ENCODE peak calls at places on chromosomes 1 and 21, in eight cellular contexts. One of them, this sample, is unnamed. For H3K4me1, the result is how much of the 10 kb centered on the place peaks cover.

GRCh38 chr1:31699341-31699891 is 4.4 kb downstream of the COL16A1 start:
- DNase-seq in Panc1: no peak
- DNase-seq in A673: no peak
- DNase-seq in tibial nerve: no peak
- DNase-seq in thoracic aorta: no peak
- DNase-seq in A549: no peak
- DNase-seq in endodermal cell: no peak
- DNase-seq in heart left ventricle: no peak
- DNase-seq in this sample: no peak

GRCh38 chr1:18923721-18924610 is 21.6 kb upstream of the ALDH4A1 start:
- DNase-seq in tibial nerve: no peak
- DNase-seq in Panc1: no peak
- DNase-seq in A549: no peak
- DNase-seq in A673: no peak
- DNase-seq in thoracic aorta: no peak
- DNase-seq in endodermal cell: no peak
- DNase-seq in heart left ventricle: peak
- DNase-seq in this sample: no peak

GRCh38 chr21:43866233-43866632 is 1.2 kb downstream of the AGPAT3 start:
- DNase-seq in thoracic aorta: no peak
- DNase-seq in A549: no peak
- DNase-seq in Panc1: no peak
- DNase-seq in A673: peak
- DNase-seq in tibial nerve: peak
- DNase-seq in heart left ventricle: peak
- DNase-seq in endodermal cell: peak
- DNase-seq in this sample: no peak

GRCh38 chr1:240128361-240128760 is 36.7 kb downstream of the FMN2 start:
- DNase-seq in Panc1: no peak
- DNase-seq in A673: no peak
- DNase-seq in thoracic aorta: no peak
- DNase-seq in tibial nerve: no peak
- DNase-seq in heart left ventricle: no peak
- DNase-seq in endodermal cell: no peak
- DNase-seq in A549: no peak
- DNase-seq in this sample: no peak

GRCh38 chr1:93977546-93977945 is 68.3 kb upstream of the GCLM start:
- DNase-seq in A549: no peak
- DNase-seq in A673: no peak
- DNase-seq in endodermal cell: no peak
- DNase-seq in heart left ventricle: no peak
- DNase-seq in Panc1: no peak
- DNase-seq in tibial nerve: no peak
- DNase-seq in thoracic aorta: no peak
- DNase-seq in this sample: no peak

GRCh38 chr1:206503591-206504362 is 3.6 kb upstream of the RASSF5 start:
- DNase-seq in Panc1: no peak
- DNase-seq in endodermal cell: no peak
- DNase-seq in tibial nerve: peak
- DNase-seq in A549: no peak
- DNase-seq in A673: peak
- DNase-seq in thoracic aorta: peak
- DNase-seq in heart left ventricle: peak
- DNase-seq in this sample: peak

GRCh38 chr1:67987046-67987799 is 63.2 kb downstream of the DIRAS3 start:
- DNase-seq in A549: peak
- DNase-seq in Panc1: no peak
- DNase-seq in tibial nerve: no peak
- DNase-seq in thoracic aorta: no peak
- DNase-seq in A673: no peak
- DNase-seq in heart left ventricle: no peak
- DNase-seq in endodermal cell: no peak
- DNase-seq in this sample: no peak

GRCh38 chr1:19100008-19100407 is 110.1 kb downstream of the UBR4 start:
- DNase-seq in Panc1: no peak
- DNase-seq in tibial nerve: no peak
- DNase-seq in heart left ventricle: no peak
- DNase-seq in endodermal cell: no peak
- DNase-seq in thoracic aorta: no peak
- DNase-seq in A549: no peak
- DNase-seq in A673: no peak
- DNase-seq in this sample: no peak

GRCh38 chr1:22900451-22900850 is 72.2 kb downstream of the LACTBL1 start:
- DNase-seq in thoracic aorta: no peak
- DNase-seq in tibial nerve: no peak
- DNase-seq in A673: no peak
- DNase-seq in A549: no peak
- DNase-seq in Panc1: no peak
- DNase-seq in heart left ventricle: no peak
- DNase-seq in endodermal cell: no peak
- DNase-seq in this sample: no peak

GRCh38 chr1:165403835-165404482 is 41.0 kb downstream of the RXRG start:
- DNase-seq in heart left ventricle: no peak
- DNase-seq in tibial nerve: peak
- DNase-seq in Panc1: no peak
- DNase-seq in A549: peak
- DNase-seq in A673: no peak
- DNase-seq in endodermal cell: peak
- DNase-seq in thoracic aorta: no peak
- DNase-seq in this sample: no peak

GRCh38 chr1:178774263-178774662 is 49.2 kb downstream of the RALGPS2 start:
- DNase-seq in heart left ventricle: no peak
- DNase-seq in A549: no peak
- DNase-seq in Panc1: no peak
- DNase-seq in tibial nerve: no peak
- DNase-seq in A673: peak
- DNase-seq in thoracic aorta: no peak
- DNase-seq in endodermal cell: no peak
- DNase-seq in this sample: no peak

GRCh38 chr1:159867322-159868064 is 5.0 kb upstream of the VSIG8 start:
- DNase-seq in Panc1: no peak
- DNase-seq in heart left ventricle: no peak
- DNase-seq in thoracic aorta: no peak
- DNase-seq in endodermal cell: peak
- DNase-seq in tibial nerve: no peak
- DNase-seq in A549: no peak
- DNase-seq in A673: no peak
- DNase-seq in this sample: no peak

GRCh38 chr1:181251713-181252075 is 163.2 kb downstream of the IER5 start:
- DNase-seq in A673: no peak
- DNase-seq in endodermal cell: no peak
- DNase-seq in Panc1: no peak
- DNase-seq in tibial nerve: no peak
- DNase-seq in thoracic aorta: no peak
- DNase-seq in A549: no peak
- DNase-seq in heart left ventricle: no peak
- DNase-seq in this sample: no peak

GRCh38 chr1:1461721-1462317 is 9.7 kb upstream of the ATAD3B start:
- DNase-seq in thoracic aorta: no peak
- DNase-seq in tibial nerve: no peak
- DNase-seq in endodermal cell: no peak
- DNase-seq in Panc1: no peak
- DNase-seq in A549: no peak
- DNase-seq in heart left ventricle: no peak
- DNase-seq in A673: no peak
- DNase-seq in this sample: no peak

GRCh38 chr1:109620396-109620817 is 770 bp downstream of the AMPD2 start:
- DNase-seq in tibial nerve: no peak
- DNase-seq in A673: peak
- DNase-seq in heart left ventricle: peak
- DNase-seq in endodermal cell: peak
- DNase-seq in A549: peak
- DNase-seq in Panc1: no peak
- DNase-seq in thoracic aorta: no peak
- DNase-seq in this sample: peak

GRCh38 chr1:150507912-150508864 is at the start of gene ECM1:
- DNase-seq in A549: peak
- DNase-seq in thoracic aorta: peak
- DNase-seq in Panc1: no peak
- DNase-seq in tibial nerve: peak
- DNase-seq in A673: peak
- DNase-seq in heart left ventricle: peak
- DNase-seq in endodermal cell: peak
- DNase-seq in this sample: peak

GRCh38 chr1:179926494-179927205 is 28.0 kb upstream of the CEP350 start:
- DNase-seq in heart left ventricle: no peak
- DNase-seq in tibial nerve: no peak
- DNase-seq in A549: no peak
- DNase-seq in A673: no peak
- DNase-seq in thoracic aorta: no peak
- DNase-seq in endodermal cell: no peak
- DNase-seq in Panc1: no peak
- DNase-seq in this sample: no peak

GRCh38 chr1:1984560-1985070 is 19.0 kb downstream of the CFAP74 start:
- DNase-seq in endodermal cell: no peak
- DNase-seq in A673: no peak
- DNase-seq in tibial nerve: no peak
- DNase-seq in A549: no peak
- DNase-seq in Panc1: no peak
- DNase-seq in heart left ventricle: no peak
- DNase-seq in thoracic aorta: no peak
- DNase-seq in this sample: no peak

GRCh38 chr1:11156441-11156840 is 32.7 kb upstream of the ANGPTL7 start:
- DNase-seq in endodermal cell: no peak
- DNase-seq in tibial nerve: no peak
- DNase-seq in A549: no peak
- DNase-seq in A673: no peak
- DNase-seq in Panc1: no peak
- DNase-seq in thoracic aorta: no peak
- DNase-seq in heart left ventricle: no peak
- DNase-seq in this sample: no peak
- H3K4me1 ChIP-seq in endodermal cell: under half
- H3K4me1 ChIP-seq in tibial nerve: half or more
- H3K4me1 ChIP-seq in A549: under half
- H3K4me1 ChIP-seq in A673: under half
- H3K4me1 ChIP-seq in Panc1: under half
- H3K4me1 ChIP-seq in thoracic aorta: under half
- H3K4me1 ChIP-seq in heart left ventricle: under half
- H3K4me1 ChIP-seq in this sample: under half

GRCh38 chr1:118988186-118989005 is at the start of gene TBX15:
- DNase-seq in endodermal cell: peak
- DNase-seq in thoracic aorta: no peak
- DNase-seq in A673: no peak
- DNase-seq in heart left ventricle: no peak
- DNase-seq in tibial nerve: no peak
- DNase-seq in A549: no peak
- DNase-seq in Panc1: no peak
- DNase-seq in this sample: peak

GRCh38 chr1:118987431-118988185 is 535 bp downstream of the TBX15 start:
- DNase-seq in Panc1: no peak
- DNase-seq in A673: peak
- DNase-seq in heart left ventricle: no peak
- DNase-seq in endodermal cell: peak
- DNase-seq in tibial nerve: no peak
- DNase-seq in thoracic aorta: no peak
- DNase-seq in A549: no peak
- DNase-seq in this sample: peak

GRCh38 chr1:118986291-118986838 is 1.8 kb downstream of the TBX15 start:
- DNase-seq in A673: no peak
- DNase-seq in thoracic aorta: no peak
- DNase-seq in A549: no peak
- DNase-seq in Panc1: no peak
- DNase-seq in endodermal cell: peak
- DNase-seq in heart left ventricle: no peak
- DNase-seq in tibial nerve: no peak
- DNase-seq in this sample: no peak

GRCh38 chr1:118985611-118986290 is 2.4 kb downstream of the TBX15 start:
- DNase-seq in Panc1: no peak
- DNase-seq in tibial nerve: no peak
- DNase-seq in heart left ventricle: no peak
- DNase-seq in endodermal cell: no peak
- DNase-seq in A549: no peak
- DNase-seq in thoracic aorta: no peak
- DNase-seq in A673: no peak
- DNase-seq in this sample: peak

DNA sequence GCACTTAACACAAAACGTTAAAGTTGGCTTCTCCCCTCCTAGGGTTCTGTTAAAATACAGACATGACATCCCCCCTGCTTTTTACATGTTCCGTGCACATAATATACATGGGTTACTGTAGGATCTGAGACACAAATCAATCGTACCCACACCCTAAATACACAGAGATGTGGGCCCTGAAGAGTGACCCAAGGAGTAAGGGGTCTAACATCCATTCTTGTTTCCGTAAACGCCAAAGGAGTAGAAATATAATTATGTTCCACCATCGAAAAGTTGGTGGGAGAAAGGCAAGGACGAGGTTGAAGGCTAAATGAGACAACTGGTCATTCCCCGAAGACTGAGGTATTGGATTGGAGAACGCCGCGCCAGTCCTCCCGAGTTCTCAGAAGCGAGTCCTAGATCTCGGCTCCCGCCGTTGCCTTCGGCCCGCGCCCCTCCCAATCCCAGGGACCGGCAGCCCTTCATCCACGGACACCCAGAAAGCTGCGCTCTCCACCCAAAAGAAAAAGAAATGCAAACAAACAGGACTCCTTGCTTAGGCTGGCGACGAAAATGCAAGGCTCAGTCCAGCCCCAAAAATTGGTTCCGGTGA is 1.2 kb downstream of the TBX15 start:
- DNase-seq in A549: no peak
- DNase-seq in heart left ventricle: no peak
- DNase-seq in tibial nerve: no peak
- DNase-seq in Panc1: no peak
- DNase-seq in thoracic aorta: no peak
- DNase-seq in endodermal cell: no peak
- DNase-seq in A673: no peak
- DNase-seq in this sample: peak
- H3K4me3 ChIP-seq in A549: no peak
- H3K4me3 ChIP-seq in heart left ventricle: peak
- H3K4me3 ChIP-seq in tibial nerve: peak
- H3K4me3 ChIP-seq in Panc1: peak
- H3K4me3 ChIP-seq in thoracic aorta: peak
- H3K4me3 ChIP-seq in endodermal cell: peak
- H3K4me3 ChIP-seq in A673: peak
- H3K4me3 ChIP-seq in this sample: peak

DNA sequence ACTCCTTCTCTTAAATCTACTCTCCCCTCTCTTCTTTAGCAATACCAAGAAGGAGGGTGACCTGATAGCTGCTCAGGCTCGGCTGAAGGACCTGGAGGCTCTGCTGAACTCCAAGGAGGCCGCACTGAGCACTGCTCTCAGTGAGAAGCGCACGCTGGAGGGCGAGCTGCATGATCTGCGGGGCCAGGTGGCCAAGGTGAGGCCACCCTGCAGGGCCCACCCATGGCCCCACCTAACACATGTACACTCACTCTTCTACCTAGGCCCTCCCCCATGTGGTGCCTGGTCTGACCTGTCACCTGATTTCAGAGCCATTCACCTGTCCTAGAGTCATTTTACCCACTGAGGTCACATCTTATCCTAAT is 16.0 kb downstream of the LMNA start:
- DNase-seq in endodermal cell: no peak
- DNase-seq in heart left ventricle: no peak
- DNase-seq in A673: no peak
- DNase-seq in A549: no peak
- DNase-seq in Panc1: no peak
- DNase-seq in thoracic aorta: no peak
- DNase-seq in tibial nerve: no peak
- DNase-seq in this sample: no peak
- H3K4me1 ChIP-seq in endodermal cell: under half
- H3K4me1 ChIP-seq in heart left ventricle: half or more
- H3K4me1 ChIP-seq in A673: under half
- H3K4me1 ChIP-seq in A549: half or more
- H3K4me1 ChIP-seq in Panc1: half or more
- H3K4me1 ChIP-seq in thoracic aorta: under half
- H3K4me1 ChIP-seq in tibial nerve: half or more
- H3K4me1 ChIP-seq in this sample: half or more

GRCh38 chr21:39388811-39389155 is 39.9 kb upstream of the HMGN1 start:
- DNase-seq in endodermal cell: no peak
- DNase-seq in thoracic aorta: no peak
- DNase-seq in tibial nerve: no peak
- DNase-seq in A549: no peak
- DNase-seq in Panc1: no peak
- DNase-seq in heart left ventricle: no peak
- DNase-seq in A673: no peak
- DNase-seq in this sample: no peak
- H3K4me3 ChIP-seq in endodermal cell: no peak
- H3K4me3 ChIP-seq in thoracic aorta: peak
- H3K4me3 ChIP-seq in tibial nerve: peak
- H3K4me3 ChIP-seq in A549: no peak
- H3K4me3 ChIP-seq in Panc1: peak
- H3K4me3 ChIP-seq in heart left ventricle: peak
- H3K4me3 ChIP-seq in A673: peak
- H3K4me3 ChIP-seq in this sample: peak